ENCODE peak calls at places on chromosomes 11 and 22, in eight cellular contexts. G is cardiac fibroblast; K is CD8-positive, alpha-beta T cell; C is posterior vena cava; O is stimulated activated CD4-positive, alpha-beta T cell treated with anti-CD3 and anti-CD28 coated beads, Interleukin-12 subunit alpha, Interleukin-12 subunit beta, amount 100 ng/mL, for 24 hours; U is caudate nucleus; I is stimulated activated naive B cell treated with anti-CD40 and anti-IgM and Interleukin-4, amounts not matched to agents 10 μg/mL and 1 μg/mL and 100 μg/mL, for 72 hours; B is brain pericyte. M is an unnamed sample.
A peak's percentile ranks its signal among the peaks of the same experiment; 100 is the strongest.

GRCh38 chr11:17923213-17923612 is 89.6 kb downstream of the SERGEF start:
- DNase-seq in G (peak; percentile 3), O (no peak), U (peak; percentile 7), B (no peak), C (no peak), K (no peak), I (no peak), M (no peak)

GRCh38 chr22:47197735-47198500 is 435.5 kb downstream of the TBC1D22A start:
- DNase-seq in G (no peak), U (no peak), K (no peak), C (peak; percentile 68), I (no peak), O (no peak), B (no peak), M (no peak)

GRCh38 chr11:79902493-79902892 is 461.7 kb upstream of the TENM4 start:
- DNase-seq in C (no peak), G (peak; percentile 6), K (no peak), U (no peak), B (no peak), I (no peak), O (no peak), M (no peak)

GRCh38 chr11:95338430-95338991 is 107.5 kb upstream of the SESN3 start:
- DNase-seq in K (no peak), U (peak; percentile 53), C (peak; percentile 89), O (no peak), B (peak; percentile 64), G (peak; percentile 62), I (no peak), M (no peak)

GRCh38 chr22:33357894-33358440 is 299.8 kb upstream of the SYN3 start:
- DNase-seq in K (no peak), O (no peak), C (no peak), B (no peak), U (no peak), G (no peak), I (no peak), M (no peak)

GRCh38 chr11:69826773-69827172 is 7.6 kb upstream of the FGF3 start:
- DNase-seq in O (no peak), G (no peak), B (no peak), C (no peak), K (no peak), I (no peak), U (no peak), M (no peak)

GRCh38 chr11:2298795-2299747 is 2.6 kb downstream of the C11orf21 start:
- DNase-seq in B (no peak), I (no peak), G (peak; percentile 6), C (peak; percentile 66), U (no peak), K (no peak), O (no peak), M (peak; percentile 59)

GRCh38 chr11:32960553-32961164 is 55.0 kb upstream of the DEPDC7 start:
- DNase-seq in B (no peak), O (no peak), C (no peak), I (no peak), G (peak; percentile 79), U (no peak), K (no peak), M (no peak)

GRCh38 chr11:36012979-36013378 is 69.1 kb downstream of the LDLRAD3 start:
- DNase-seq in O (no peak), C (no peak), B (no peak), I (no peak), U (no peak), G (peak; percentile 84), K (no peak), M (no peak)

GRCh38 chr11:93017821-93018690 is 48.6 kb downstream of the MTNR1B start:
- DNase-seq in K (no peak), O (no peak), I (no peak), U (no peak), B (no peak), G (peak; percentile 59), C (no peak), M (no peak)

GRCh38 chr11:10680956-10681487 is 12.5 kb downstream of the IRAG1 start:
- DNase-seq in O (no peak), K (no peak), U (no peak), C (no peak), I (no peak), G (no peak), B (no peak), M (no peak)